ENCODE peak calls at places on chromosomes 12 and 14, in five cellular contexts. One of them, this sample, is unnamed.

GRCh38 chr14:64878775-64879634 is 702 bp downstream of the SPTB start:
- DNase-seq in upper lobe of right lung: peak; percentile 63
- DNase-seq in heart left ventricle: peak; percentile 10
- DNase-seq in AG04450: no peak
- DNase-seq in PC-3: no peak
- DNase-seq in this sample: no peak

GRCh38 chr14:64857979-64858740 is 21.5 kb downstream of the SPTB start:
- DNase-seq in upper lobe of right lung: no peak
- DNase-seq in heart left ventricle: no peak
- DNase-seq in AG04450: no peak
- DNase-seq in PC-3: no peak
- DNase-seq in this sample: no peak

GRCh38 chr12:105861232-105861631 is 277.5 kb downstream of the NUAK1 start:
- DNase-seq in upper lobe of right lung: no peak
- DNase-seq in heart left ventricle: no peak
- DNase-seq in AG04450: no peak
- DNase-seq in PC-3: no peak
- DNase-seq in this sample: no peak

GRCh38 chr14:70014696-70015095 is 135.5 kb downstream of the SMOC1 start:
- DNase-seq in upper lobe of right lung: no peak
- DNase-seq in heart left ventricle: no peak
- DNase-seq in AG04450: no peak
- DNase-seq in PC-3: no peak
- DNase-seq in this sample: no peak

GRCh38 chr12:110537605-110538409 is 35.7 kb downstream of the RAD9B start:
- DNase-seq in upper lobe of right lung: peak; percentile 80
- DNase-seq in heart left ventricle: peak; percentile 51
- DNase-seq in AG04450: no peak
- DNase-seq in PC-3: no peak
- DNase-seq in this sample: no peak

GRCh38 chr14:37903561-37904191 is 304.0 kb upstream of the SSTR1 start:
- DNase-seq in upper lobe of right lung: no peak
- DNase-seq in heart left ventricle: peak; percentile 10
- DNase-seq in AG04450: peak; percentile 10
- DNase-seq in PC-3: peak; percentile 83
- DNase-seq in this sample: peak; percentile 9

GRCh38 chr14:61749867-61750266 is 12.4 kb upstream of the SNAPC1 start:
- DNase-seq in upper lobe of right lung: no peak
- DNase-seq in heart left ventricle: no peak
- DNase-seq in AG04450: no peak
- DNase-seq in PC-3: peak; percentile 76
- DNase-seq in this sample: no peak

GRCh38 chr12:115375188-115375991 is 691.4 kb upstream of the TBX3 start:
- DNase-seq in upper lobe of right lung: no peak
- DNase-seq in heart left ventricle: no peak
- DNase-seq in AG04450: no peak
- DNase-seq in PC-3: peak; percentile 74
- DNase-seq in this sample: peak; percentile 37

GRCh38 chr14:70909788-70910614 is 2.7 kb downstream of the PCNX1 start:
- DNase-seq in upper lobe of right lung: no peak
- DNase-seq in heart left ventricle: no peak
- DNase-seq in AG04450: no peak
- DNase-seq in PC-3: peak; percentile 22
- DNase-seq in this sample: no peak

GRCh38 chr12:31867292-31867691 is 91.9 kb upstream of the RESF1 start:
- DNase-seq in upper lobe of right lung: no peak
- DNase-seq in heart left ventricle: no peak
- DNase-seq in AG04450: no peak
- DNase-seq in PC-3: no peak
- DNase-seq in this sample: no peak
- TF ChIP-seq CTCF in upper lobe of right lung: no peak
- TF ChIP-seq CTCF in heart left ventricle: no peak
- TF ChIP-seq CTCF in AG04450: no peak
- TF ChIP-seq CTCF in PC-3: no peak
- TF ChIP-seq CTCF in this sample: no peak

GRCh38 chr12:92070054-92070863 is 75.4 kb downstream of the BTG1 start:
- DNase-seq in upper lobe of right lung: no peak
- DNase-seq in heart left ventricle: no peak
- DNase-seq in AG04450: no peak
- DNase-seq in PC-3: no peak
- DNase-seq in this sample: no peak
- TF ChIP-seq CTCF in upper lobe of right lung: no peak
- TF ChIP-seq CTCF in heart left ventricle: no peak
- TF ChIP-seq CTCF in AG04450: no peak
- TF ChIP-seq CTCF in PC-3: no peak
- TF ChIP-seq CTCF in this sample: no peak

GRCh38 chr12:131770120-131770519 is 58.1 kb upstream of the MMP17 start:
- DNase-seq in upper lobe of right lung: no peak
- DNase-seq in heart left ventricle: no peak
- DNase-seq in AG04450: no peak
- DNase-seq in PC-3: no peak
- DNase-seq in this sample: no peak
- TF ChIP-seq CTCF in upper lobe of right lung: no peak
- TF ChIP-seq CTCF in heart left ventricle: no peak
- TF ChIP-seq CTCF in AG04450: no peak
- TF ChIP-seq CTCF in PC-3: no peak
- TF ChIP-seq CTCF in this sample: no peak

GRCh38 chr12:99390707-99391106 is 256.8 kb upstream of the GARIN6 start:
- DNase-seq in upper lobe of right lung: no peak
- DNase-seq in heart left ventricle: no peak
- DNase-seq in AG04450: no peak
- DNase-seq in PC-3: peak; percentile 56
- DNase-seq in this sample: no peak
- TF ChIP-seq CTCF in upper lobe of right lung: no peak
- TF ChIP-seq CTCF in heart left ventricle: no peak
- TF ChIP-seq CTCF in AG04450: no peak
- TF ChIP-seq CTCF in PC-3: peak; percentile 79
- TF ChIP-seq CTCF in this sample: peak; percentile 21